ENCODE peak calls at places on chromosomes 12 and 14, in eight cellular contexts. Z, L, O, J, I, Q, Y and U are unnamed samples.

GRCh38 chr12:480831-481230 is 21.1 kb downstream of the B4GALNT3 start:
- DNase-seq in Z (peak; percentile 13), L (no peak), O (no peak), J (no peak), I (no peak), Q (peak; percentile 58), Y (no peak), U (no peak)

GRCh38 chr14:101492716-101493115 is 68.6 kb upstream of the DIO3 start:
- DNase-seq in Z (no peak), L (no peak), O (no peak), J (no peak), I (no peak), Q (no peak), Y (no peak), U (peak; percentile 20)

GRCh38 chr12:27541031-27541719 is 17.2 kb downstream of the PPFIBP1 start:
- DNase-seq in Z (no peak), L (no peak), O (no peak), J (no peak), I (no peak), Q (no peak), Y (no peak), U (no peak)

GRCh38 chr12:121791671-121792496 is 1.6 kb downstream of the RHOF start:
- DNase-seq in Z (no peak), L (no peak), O (no peak), J (no peak), I (peak; percentile 76), Q (no peak), Y (no peak), U (no peak)

GRCh38 chr14:50631408-50631821 is 36.7 kb downstream of the SAV1 start:
- DNase-seq in Z (no peak), L (no peak), O (no peak), J (no peak), I (no peak), Q (peak; percentile 16), Y (no peak), U (no peak)

GRCh38 chr12:67430708-67431335 is 161.7 kb downstream of the CAND1 start:
- DNase-seq in Z (no peak), L (no peak), O (no peak), J (no peak), I (no peak), Q (no peak), Y (no peak), U (peak; percentile 25)

GRCh38 chr14:58151264-58151700 is 731 bp downstream of the ARMH4 start:
- DNase-seq in Z (no peak), L (peak; percentile 19), O (no peak), J (no peak), I (peak; percentile 6), Q (no peak), Y (no peak), U (no peak)

GRCh38 chr12:53222170-53223005 is 9.6 kb downstream of the RARG start:
- DNase-seq in Z (no peak), L (no peak), O (no peak), J (no peak), I (no peak), Q (no peak), Y (no peak), U (no peak)

GRCh38 chr14:61217516-61217915 is 63.6 kb downstream of the TMEM30B start:
- DNase-seq in Z (no peak), L (no peak), O (no peak), J (no peak), I (no peak), Q (no peak), Y (no peak), U (no peak)